ENCODE peak calls at places on chromosomes 5 and 9, in five cellular contexts. A, H, P, N and D are unnamed samples.

GRCh38 chr9:97365634-97366033 is 46.3 kb upstream of the TDRD7 start:
- DNase-seq in A (no peak), H (no peak), P (no peak), N (no peak), D (no peak)

GRCh38 chr9:121107041-121107440 is 32.3 kb downstream of the CNTRL start:
- DNase-seq in A (no peak), H (no peak), P (no peak), N (no peak), D (peak)

GRCh38 chr5:61098251-61098650 is 64.0 kb downstream of the SMIM15 start:
- DNase-seq in A (no peak), H (no peak), P (no peak), N (no peak), D (no peak)

GRCh38 chr5:124538196-124538595 is 208.2 kb downstream of the ZNF608 start:
- DNase-seq in A (no peak), H (no peak), P (no peak), N (no peak), D (no peak)

GRCh38 chr5:38695021-38695961 is 138.8 kb upstream of the LIFR start:
- DNase-seq in A (no peak), H (no peak), P (no peak), N (no peak), D (no peak)

GRCh38 chr9:137478613-137479314 is 19.6 kb upstream of the NSMF start:
- DNase-seq in A (no peak), H (no peak), P (no peak), N (no peak), D (no peak)

GRCh38 chr5:79209505-79209904 is 26.4 kb upstream of the JMY start:
- DNase-seq in A (no peak), H (no peak), P (no peak), N (no peak), D (no peak)

GRCh38 chr5:130801963-130802362 is 363.1 kb downstream of the HINT1 start:
- DNase-seq in A (no peak), H (no peak), P (no peak), N (no peak), D (no peak)

GRCh38 chr5:134784241-134784920 is 25.8 kb downstream of the DDX46 start:
- DNase-seq in A (no peak), H (no peak), P (no peak), N (no peak), D (no peak)

GRCh38 chr9:138043411-138044345 is 166.1 kb downstream of the CACNA1B start:
- DNase-seq in A (no peak), H (no peak), P (no peak), N (no peak), D (no peak)

GRCh38 chr5:158856295-158856694 is 243.4 kb downstream of the EBF1 start:
- DNase-seq in A (no peak), H (no peak), P (no peak), N (no peak), D (no peak)

GRCh38 chr5:41157272-41157671 is 56.1 kb downstream of the C6 start:
- DNase-seq in A (no peak), H (no peak), P (no peak), N (no peak), D (no peak)

GRCh38 chr5:143707797-143708196 is 104.2 kb upstream of the HMHB1 start:
- DNase-seq in A (no peak), H (no peak), P (no peak), N (no peak), D (no peak)

GRCh38 chr5:14190194-14191164 is 47.3 kb downstream of the TRIO start:
- DNase-seq in A (peak), H (no peak), P (no peak), N (peak), D (no peak)

GRCh38 chr5:132473019-132473531 is 17.5 kb downstream of the IRF1 start:
- DNase-seq in A (no peak), H (peak), P (no peak), N (no peak), D (no peak)

GRCh38 chr9:129323376-129323998 is 145.4 kb upstream of the IER5L start:
- DNase-seq in A (no peak), H (no peak), P (no peak), N (no peak), D (no peak)

GRCh38 chr5:180806351-180807011 is 3.9 kb upstream of the MGAT1 start:
- DNase-seq in A (no peak), H (peak), P (no peak), N (no peak), D (no peak)

GRCh38 chr9:113632776-113633590 is 169.5 kb downstream of the RGS3 start:
- DNase-seq in A (peak), H (peak), P (no peak), N (no peak), D (no peak)

GRCh38 chr9:73753171-73753570 is 601.5 kb downstream of the ANXA1 start:
- DNase-seq in A (no peak), H (no peak), P (no peak), N (no peak), D (no peak)

GRCh38 chr9:118871531-118871930 is 497.7 kb downstream of the BRINP1 start:
- DNase-seq in A (no peak), H (no peak), P (no peak), N (no peak), D (no peak)

GRCh38 chr9:33065157-33066076 is 11.1 kb downstream of the SMU1 start:
- DNase-seq in A (no peak), H (no peak), P (no peak), N (no peak), D (no peak)

GRCh38 chr9:94949330-94949729 is 222.8 kb downstream of the AOPEP start:
- DNase-seq in A (no peak), H (no peak), P (no peak), N (no peak), D (no peak)

GRCh38 chr5:103031607-103032006 is 88.3 kb downstream of the GIN1 start:
- DNase-seq in A (no peak), H (no peak), P (no peak), N (no peak), D (no peak)

GRCh38 chr5:180346358-180346757 is 6.8 kb downstream of the GFPT2 start:
- DNase-seq in A (no peak), H (no peak), P (no peak), N (no peak), D (no peak)

GRCh38 chr9:2493106-2493505 is 128.5 kb upstream of the VLDLR start:
- DNase-seq in A (no peak), H (no peak), P (no peak), N (no peak), D (no peak)

GRCh38 chr9:89811356-89811755 is 206.5 kb downstream of the GADD45G start:
- DNase-seq in A (no peak), H (no peak), P (no peak), N (no peak), D (no peak)

GRCh38 chr9:4167728-4168127 is 132.1 kb downstream of the GLIS3 start:
- DNase-seq in A (no peak), H (no peak), P (no peak), N (no peak), D (no peak)

GRCh38 chr5:76818844-76819831 is at the start of gene F2RL1:
- DNase-seq in A (peak), H (peak), P (peak), N (peak), D (peak)

GRCh38 chr9:16982780-16983179 is 112.3 kb upstream of the BNC2 start:
- DNase-seq in A (no peak), H (no peak), P (no peak), N (no peak), D (no peak)

GRCh38 chr5:108975697-108976096 is 228.0 kb downstream of the FER start:
- DNase-seq in A (no peak), H (no peak), P (no peak), N (no peak), D (no peak)

GRCh38 chr5:156094001-156094400 is 233.0 kb upstream of the SGCD start:
- DNase-seq in A (no peak), H (no peak), P (no peak), N (no peak), D (no peak)

GRCh38 chr9:128127990-128128835 is 684 bp upstream of the PTGES2 start:
- DNase-seq in A (peak), H (peak), P (peak), N (peak), D (peak)

GRCh38 chr5:93267736-93268135 is 313.3 kb downstream of the NR2F1-AS1 start:
- DNase-seq in A (no peak), H (no peak), P (no peak), N (no peak), D (no peak)